ENCODE peak calls at places on chromosomes 6 and 20, in four cellular contexts. U is stomach, P is breast epithelium, D is suprapubic skin. Z is an unnamed sample.
A peak's percentile ranks its signal among the peaks of the same experiment; 100 is the strongest.

GRCh38 chr20:23235173-23236027 is 115.2 kb upstream of the NXT1 start:
- DNase-seq in U (peak; percentile 66), D (peak; percentile 79), P (no peak), Z (no peak)

GRCh38 chr6:147161974-147162495 is 42.2 kb upstream of the STXBP5 start:
- DNase-seq in P (no peak), D (no peak), U (no peak), Z (no peak)

GRCh38 chr6:140636237-140636636 is 1261.8 kb upstream of the CITED2 start:
- DNase-seq in U (no peak), P (no peak), D (no peak), Z (no peak)

GRCh38 chr6:29797966-29798365 is 29.7 kb upstream of the HLA-G start:
- DNase-seq in P (no peak), D (no peak), U (no peak), Z (no peak)

GRCh38 chr20:34435589-34435988 is 72.5 kb downstream of the ITCH start:
- DNase-seq in U (no peak), P (no peak), D (no peak), Z (no peak)

GRCh38 chr6:21808551-21809181 is 215.1 kb downstream of the SOX4 start:
- DNase-seq in U (no peak), D (no peak), P (no peak), Z (no peak)

GRCh38 chr6:145735356-145736165 is at the start of gene EPM2A:
- DNase-seq in U (peak; percentile 87), D (peak; percentile 90), P (peak; percentile 80), Z (no peak)

GRCh38 chr6:114007451-114007953 is 36.6 kb upstream of the HDAC2 start:
- DNase-seq in U (no peak), P (no peak), D (no peak), Z (no peak)

GRCh38 chr6:148470141-148470540 is 127.5 kb downstream of the SASH1 start:
- DNase-seq in P (no peak), U (no peak), D (no peak), Z (no peak)

GRCh38 chr6:111661541-111662041 is 55.9 kb upstream of the TRAF3IP2 start:
- DNase-seq in U (peak; percentile 60), P (no peak), D (no peak), Z (peak; percentile 87)

GRCh38 chr6:4271761-4272505 is 136.6 kb upstream of the ECI2 start:
- DNase-seq in U (no peak), P (no peak), D (no peak), Z (no peak)

GRCh38 chr6:97497713-97498331 is 214.8 kb upstream of the MMS22L start:
- DNase-seq in P (peak; percentile 57), D (peak; percentile 78), U (peak; percentile 62), Z (no peak)

GRCh38 chr6:15513131-15513771 is 149.6 kb downstream of the DTNBP1 start:
- DNase-seq in D (no peak), U (no peak), P (no peak), Z (no peak)

GRCh38 chr20:20548527-20549266 is 163.7 kb downstream of the RALGAPA2 start:
- DNase-seq in U (peak; percentile 46), P (no peak), D (no peak), Z (no peak)

DNA sequence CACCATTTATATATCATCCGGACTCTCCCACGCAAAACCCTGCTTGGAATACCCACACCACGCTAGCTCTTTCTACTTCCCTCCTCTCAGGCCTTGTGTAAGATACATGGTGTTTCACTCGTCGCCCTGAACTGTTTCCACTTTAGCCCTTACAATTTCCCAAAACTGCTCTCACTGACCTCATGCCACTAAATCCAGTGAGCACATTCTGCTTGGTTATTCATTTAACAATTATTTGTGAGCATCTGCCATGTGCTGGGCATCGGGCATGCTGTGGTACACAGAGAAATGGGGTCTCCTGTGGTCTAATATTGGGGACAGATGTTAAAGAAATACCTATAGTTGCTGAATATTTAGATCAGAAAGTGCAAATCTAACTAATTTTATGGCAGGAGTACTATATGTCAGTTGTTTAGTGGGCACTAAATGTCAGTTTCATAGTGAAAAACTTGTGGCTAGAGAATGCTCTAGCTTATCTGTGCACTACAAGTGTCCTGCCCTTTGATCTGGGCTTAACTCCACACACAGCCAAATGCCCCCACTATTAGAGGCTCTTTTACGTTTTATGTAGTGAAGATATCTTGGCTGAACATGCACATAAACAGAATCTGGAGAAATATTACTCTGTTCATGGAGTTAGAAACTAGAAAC is 41.0 kb downstream of the PLEKHG1 start:
- DNase-seq in U (no peak), P (no peak), D (no peak), Z (no peak)
- TF ChIP-seq POLR2A in U (no peak), P (no peak), D (no peak), Z (no peak)

GRCh38 chr6:143222310-143222709 is 161.6 kb downstream of the AIG1 start:
- DNase-seq in D (no peak), U (no peak), P (no peak), Z (no peak)

GRCh38 chr6:143223895-143224294 is 163.2 kb downstream of the AIG1 start:
- DNase-seq in D (no peak), U (no peak), P (no peak), Z (no peak)

GRCh38 chr6:143225929-143226328 is 165.2 kb downstream of the AIG1 start:
- DNase-seq in P (no peak), D (no peak), U (no peak), Z (no peak)

GRCh38 chr6:143222758-143223334 is 162.2 kb downstream of the AIG1 start:
- DNase-seq in P (no peak), D (no peak), U (no peak), Z (no peak)

GRCh38 chr6:143224516-143224915 is 163.8 kb downstream of the AIG1 start:
- DNase-seq in D (no peak), P (no peak), U (no peak), Z (no peak)
- TF ChIP-seq POLR2AphosphoS5 in D (no peak), P (no peak), U (no peak), Z (no peak)

GRCh38 chr6:31114540-31114876 is at the start of gene PSORS1C1:
- DNase-seq in U (peak; percentile 83), D (peak; percentile 93), P (peak; percentile 81), Z (no peak)

GRCh38 chr6:31115941-31116560 is 1.5 kb downstream of the PSORS1C1 start:
- DNase-seq in U (no peak), D (no peak), P (no peak), Z (no peak)

GRCh38 chr6:31116661-31117385 is 2.2 kb downstream of the PSORS1C1 start:
- DNase-seq in D (no peak), P (no peak), U (no peak), Z (no peak)

GRCh38 chr6:31113861-31114539 is 600 bp upstream of the PSORS1C1 start:
- DNase-seq in D (no peak), P (no peak), U (no peak), Z (no peak)

GRCh38 chr6:31114970-31115849 is 610 bp downstream of the PSORS1C1 start:
- DNase-seq in D (no peak), P (no peak), U (no peak), Z (no peak)
- TF ChIP-seq POLR2A in D (no peak), P (no peak), U (no peak), Z (no peak)

DNA sequence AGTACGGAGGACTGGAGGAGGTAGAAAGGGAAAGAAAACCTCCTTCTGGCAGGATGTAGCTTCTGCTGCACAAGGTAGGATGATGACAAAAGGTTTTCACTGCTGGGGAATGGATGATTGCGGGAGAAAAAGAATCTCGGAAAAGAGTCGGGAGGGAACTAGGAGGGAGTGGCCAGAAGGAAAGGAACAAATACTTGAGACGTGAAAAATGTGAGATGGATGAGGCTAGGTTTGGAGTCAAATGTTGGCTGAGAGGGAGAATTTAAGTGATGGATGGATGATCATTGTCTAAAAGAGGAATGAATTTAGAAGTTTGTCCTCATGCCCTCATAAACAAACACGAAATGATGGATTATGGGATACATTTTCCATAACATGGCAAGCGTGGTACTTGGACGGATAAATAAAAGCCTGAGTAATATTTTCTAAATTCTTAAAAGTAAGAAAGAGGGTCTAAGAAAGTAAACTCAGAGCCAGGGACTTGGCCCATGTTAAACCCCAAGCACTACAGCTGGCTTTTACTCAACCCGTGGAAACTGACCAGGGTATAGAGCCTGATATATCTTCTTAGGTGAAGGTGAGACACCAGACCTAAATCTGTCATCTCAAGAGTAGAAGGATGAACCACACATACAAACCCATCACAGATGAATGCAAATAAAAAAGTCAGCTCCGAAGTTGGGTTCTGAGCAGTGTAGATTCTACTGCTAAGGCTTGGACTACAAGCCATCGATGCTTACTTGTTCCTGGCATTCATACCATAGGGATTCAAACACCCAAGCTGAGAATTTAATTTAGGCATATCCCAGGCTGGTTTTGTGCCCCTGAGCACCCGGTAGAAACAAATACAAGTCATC is 72.4 kb downstream of the HFE start:
- DNase-seq in U (no peak), D (no peak), P (no peak), Z (no peak)
- TF ChIP-seq POLR2AphosphoS5 in U (peak; percentile 30), D (no peak), P (no peak), Z (no peak)

Z was measured in vagina.